ENCODE peak calls at places on chromosomes 4 and X, in four cellular contexts. P, B, O and F are unnamed samples.
A peak's percentile ranks its signal among the peaks of the same experiment; 100 is the strongest.

GRCh38 chr4:142953171-142953570 is 107.1 kb upstream of the INPP4B start:
- DNase-seq in P (no peak), B (no peak), O (no peak), F (no peak)

GRCh38 chr4:55251352-55251751 is 94.7 kb upstream of the SRD5A3 start:
- DNase-seq in P (no peak), B (no peak), O (no peak), F (no peak)

GRCh38 chr4:15738877-15739276 is 36.0 kb downstream of the BST1 start:
- DNase-seq in P (no peak), B (no peak), O (no peak), F (no peak)

GRCh38 chr4:24793219-24794005 is 2.0 kb upstream of the SOD3 start:
- DNase-seq in P (no peak), B (no peak), O (no peak), F (no peak)

GRCh38 chr4:1180663-1181062 is 8.3 kb upstream of the SPON2 start:
- DNase-seq in P (no peak), B (no peak), O (no peak), F (no peak)

GRCh38 chr4:3303840-3304715 is 11.3 kb downstream of the RGS12 start:
- DNase-seq in P (peak; percentile 56), B (no peak), O (no peak), F (no peak)

GRCh38 chr4:171846232-171846631 is 33.0 kb downstream of the GALNTL6 start:
- DNase-seq in P (no peak), B (no peak), O (peak; percentile 26), F (no peak)

GRCh38 chr4:3302164-3302785 is 9.5 kb downstream of the RGS12 start:
- DNase-seq in P (no peak), B (no peak), O (peak; percentile 48), F (peak; percentile 57)

GRCh38 chr4:119099227-119099910 is 36.3 kb upstream of the MYOZ2 start:
- DNase-seq in P (no peak), B (no peak), O (no peak), F (no peak)

GRCh38 chr4:111066887-111067286 is 444.0 kb upstream of the PITX2 start:
- DNase-seq in P (no peak), B (no peak), O (no peak), F (no peak)

GRCh38 chr4:26420438-26420837 is 69.8 kb downstream of the CCKAR start:
- DNase-seq in P (no peak), B (no peak), O (no peak), F (no peak)

GRCh38 chr4:30754021-30754420 is 33.9 kb downstream of the PCDH7 start:
- DNase-seq in P (no peak), B (no peak), O (no peak), F (no peak)

GRCh38 chr4:158771776-158772175 is 3.0 kb downstream of the FNIP2 start:
- DNase-seq in P (no peak), B (no peak), O (no peak), F (no peak)

GRCh38 chrX:55167124-55167523 is 53.0 kb upstream of the PAGE5 start:
- DNase-seq in P (no peak), B (no peak), O (no peak), F (no peak)

GRCh38 chr4:174198396-174199179 is 84.9 kb downstream of the FBXO8 start:
- DNase-seq in P (no peak), B (no peak), O (no peak), F (peak; percentile 87)

GRCh38 chr4:163991268-163991667 is 496.8 kb downstream of the TMA16 start:
- DNase-seq in P (no peak), B (no peak), O (no peak), F (no peak)

GRCh38 chrX:136064661-136065043 is 79.4 kb downstream of the SLC9A6 start:
- DNase-seq in P (no peak), B (no peak), O (no peak), F (no peak)

GRCh38 chr4:38154681-38155588 is 194.7 kb downstream of the PTTG2 start:
- DNase-seq in P (peak; percentile 77), B (peak; percentile 88), O (peak; percentile 79), F (no peak)

GRCh38 chr4:53044651-53044960 is 182.5 kb downstream of the RASL11B start:
- DNase-seq in P (no peak), B (no peak), O (no peak), F (no peak)

GRCh38 chrX:17521871-17522693 is 147.1 kb downstream of the NHS start:
- DNase-seq in P (no peak), B (no peak), O (no peak), F (no peak)

GRCh38 chr4:142556613-142557012 is 289.5 kb downstream of the INPP4B start:
- DNase-seq in P (no peak), B (no peak), O (no peak), F (no peak)

GRCh38 chrX:45347877-45348675 is 147.4 kb upstream of the DIPK2B start:
- DNase-seq in P (no peak), B (no peak), O (no peak), F (no peak)

GRCh38 chr4:114811564-114812360 is 213.2 kb downstream of the UGT8 start:
- DNase-seq in P (no peak), B (no peak), O (no peak), F (no peak)

GRCh38 chr4:85763207-85763606 is 288.3 kb downstream of the ARHGAP24 start:
- DNase-seq in P (no peak), B (no peak), O (no peak), F (no peak)

GRCh38 chr4:85760521-85760920 is 285.6 kb downstream of the ARHGAP24 start:
- DNase-seq in P (no peak), B (no peak), O (no peak), F (no peak)

GRCh38 chr4:85759392-85759791 is 284.4 kb downstream of the ARHGAP24 start:
- DNase-seq in P (no peak), B (no peak), O (no peak), F (no peak)

GRCh38 chr4:85761803-85762202 is 286.9 kb downstream of the ARHGAP24 start:
- DNase-seq in P (peak; percentile 68), B (no peak), O (peak; percentile 46), F (peak; percentile 69)

GRCh38 chr4:85762204-85762884 is 287.4 kb downstream of the ARHGAP24 start:
- DNase-seq in P (no peak), B (no peak), O (peak; percentile 36), F (no peak)
- H3K27ac ChIP-seq in P (peak overlapping the region; percentile 64), B (peak overlapping the region; percentile 40), O (peak overlapping the region; percentile 39), F (peak overlapping the region; percentile 69)

DNA sequence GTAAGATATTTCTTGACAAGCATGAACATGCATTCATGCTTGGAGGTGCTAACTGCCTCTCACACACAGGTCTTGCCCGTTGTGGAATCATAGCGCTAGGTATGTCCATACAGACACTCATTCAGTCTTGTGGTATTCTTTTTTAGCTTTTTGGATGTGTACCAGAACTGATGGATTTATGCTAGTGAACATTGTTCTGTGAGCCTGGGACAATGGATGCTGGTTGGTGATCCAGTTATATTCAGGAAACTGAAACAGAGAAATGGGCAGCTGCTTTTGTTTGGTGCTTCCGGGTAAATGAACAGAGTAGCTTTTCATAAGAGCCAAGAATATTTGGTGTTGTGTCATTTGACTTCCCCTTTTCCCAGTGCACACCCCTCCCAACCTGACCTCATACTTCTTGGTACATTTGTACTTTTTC is 78.9 kb upstream of the SLC4A4 start:
- DNase-seq in P (no peak), B (no peak), O (no peak), F (no peak)
- TF ChIP-seq EP300 in P (no peak), B (no peak), O (no peak), F (no peak)

DNA sequence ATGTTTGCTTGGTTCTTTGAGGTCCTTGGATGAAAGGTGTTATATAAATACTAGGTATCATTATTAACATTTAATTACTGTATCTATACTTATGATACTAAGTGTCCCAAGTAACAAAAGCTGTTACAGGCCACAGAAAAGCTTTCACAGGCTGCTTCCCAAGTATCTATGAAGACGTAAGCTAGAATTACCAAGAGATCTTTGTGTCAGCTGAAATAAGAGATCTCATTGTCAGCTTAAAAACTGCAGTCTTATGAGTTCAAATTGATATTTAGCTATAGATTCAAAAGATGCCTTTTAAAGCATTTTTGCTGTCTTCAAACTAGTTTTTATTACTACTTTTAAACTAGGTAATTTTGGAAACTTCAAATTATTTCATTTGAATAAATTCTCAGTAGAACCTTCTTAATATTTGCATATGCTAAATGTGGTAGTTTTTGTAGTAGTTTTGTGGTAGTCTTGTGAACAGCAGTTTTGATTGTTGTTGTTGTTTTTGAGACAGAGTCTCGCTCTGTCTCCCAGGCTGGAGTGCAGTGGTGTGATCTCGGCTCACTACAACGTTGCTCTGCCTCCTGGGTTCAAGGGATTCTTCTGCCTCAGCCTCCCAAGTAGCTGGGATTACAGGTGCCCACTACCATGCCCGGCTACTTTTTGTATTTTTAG is 170.0 kb upstream of the RPL34 start:
- DNase-seq in P (no peak), B (no peak), O (no peak), F (no peak)
- H3K27ac ChIP-seq in P (no peak overlapping the region), B (no peak overlapping the region), O (no peak overlapping the region), F (no peak overlapping the region)

DNA sequence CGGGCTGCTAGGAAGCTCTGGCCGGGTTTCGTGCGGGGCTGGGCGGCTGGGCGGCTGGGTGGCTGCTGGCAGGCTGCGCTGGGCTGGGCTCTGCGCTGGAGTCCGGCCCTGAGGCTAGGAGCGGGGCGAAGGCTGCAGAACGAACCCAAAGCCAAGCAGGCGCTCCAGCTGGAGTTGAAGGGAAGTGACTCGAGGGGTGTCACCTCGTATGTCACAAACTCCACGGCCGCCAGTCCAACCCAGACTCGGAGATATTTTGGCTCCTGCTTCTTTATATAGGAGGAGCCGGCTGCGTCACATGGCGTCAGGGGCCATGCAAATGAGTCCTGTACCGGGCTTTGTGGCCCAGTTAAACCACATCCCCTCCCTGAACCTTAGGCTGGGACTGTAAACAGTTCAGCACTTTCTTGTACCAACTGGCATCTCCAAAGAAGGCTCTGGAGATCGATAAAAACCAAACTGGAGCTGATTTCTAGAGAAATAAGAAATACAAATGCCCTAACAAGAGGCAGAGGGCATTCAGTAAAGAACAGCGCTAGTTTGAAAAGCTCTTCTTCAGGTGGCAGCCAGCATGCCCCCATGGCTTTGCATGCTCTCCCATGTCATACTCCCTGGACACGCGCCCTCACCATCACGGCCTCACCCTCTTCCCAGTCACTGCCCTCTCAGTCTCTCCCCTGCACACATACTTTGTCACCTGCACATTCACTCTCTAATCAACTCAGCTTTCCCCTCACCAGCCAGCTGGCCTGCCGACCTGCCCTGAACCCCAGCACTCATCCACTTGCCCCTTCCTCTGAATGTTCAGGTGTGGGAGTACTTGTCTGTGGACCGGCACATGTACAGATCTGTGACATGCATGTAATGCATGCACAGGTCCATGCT is 58.5 kb downstream of the TSC22D3 start:
- DNase-seq in P (peak; percentile 95), B (peak; percentile 90), O (peak; percentile 90), F (peak; percentile 97)
- TF ChIP-seq EP300 in P (peak; percentile 49), B (no peak), O (peak; percentile 86), F (peak; percentile 41)

GRCh38 chr4:150253416-150253815 is 175.2 kb downstream of the DCLK2 start:
- DNase-seq in P (no peak), B (peak; percentile 35), O (no peak), F (no peak)
- H3K27ac ChIP-seq in P (no peak overlapping the region), B (no peak overlapping the region), O (no peak overlapping the region), F (no peak overlapping the region)

DNA sequence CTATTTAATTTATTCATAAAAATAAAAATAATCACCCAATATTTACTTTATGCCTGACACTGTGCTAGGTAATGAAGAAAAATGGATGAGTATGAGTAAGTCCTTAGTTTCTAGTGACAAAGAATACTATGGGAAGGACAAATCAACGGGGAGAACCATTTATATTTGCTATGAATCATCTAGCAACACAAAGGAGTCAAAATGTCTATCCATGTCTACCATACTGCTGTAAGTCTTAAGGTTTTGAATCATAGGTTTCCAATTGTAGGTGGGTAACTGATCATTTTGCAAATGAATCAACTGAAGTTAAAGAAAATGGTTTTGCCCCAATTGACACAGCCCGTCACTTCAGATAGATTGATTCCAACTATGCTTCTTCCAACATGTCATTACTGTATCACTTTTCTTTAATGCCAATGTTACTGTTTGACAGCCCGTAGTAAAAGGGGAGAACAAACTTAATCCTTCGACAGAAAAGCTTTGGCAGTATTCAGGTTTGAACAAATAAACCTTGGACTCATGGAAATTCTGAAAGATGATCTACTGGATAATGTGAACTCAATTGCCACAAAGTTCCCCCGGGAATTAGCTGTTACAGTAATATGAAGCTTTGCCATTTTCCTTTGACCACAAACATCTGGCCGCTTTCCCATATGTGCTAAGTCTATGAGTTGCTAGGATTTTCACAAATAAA is 3.2 kb downstream of the TDO2 start:
- DNase-seq in P (no peak), B (no peak), O (no peak), F (no peak)
- TF ChIP-seq EP300 in P (no peak), B (no peak), O (no peak), F (no peak)